ENCODE peak calls at places on chromosomes 13 and 19, in seven cellular contexts. W is GM23338, O is sigmoid colon, I is stomach, G is spleen, L is endothelial cell of umbilical vein, N is Panc1. D is an unnamed sample. For H3K27me3, the result is how much of the 10 kb centered on the place peaks cover.

GRCh38 chr19:49447485-49448431 is 3.9 kb downstream of the PIH1D1 start:
- DNase-seq in W (peak), O (peak), I (no peak), G (no peak), L (peak), N (no peak), D (no peak)

GRCh38 chr19:5826531-5827341 is 12.8 kb downstream of the FUT6 start:
- DNase-seq in W (peak), O (peak), I (peak), G (peak), L (no peak), N (no peak), D (peak)

GRCh38 chr13:33677215-33677614 is 140.7 kb upstream of the RFC3 start:
- DNase-seq in W (no peak), O (no peak), I (no peak), G (no peak), L (no peak), N (no peak), D (no peak)

GRCh38 chr13:51222510-51223283 is 499 bp downstream of the FAM124A start:
- DNase-seq in W (peak), O (no peak), I (no peak), G (no peak), L (peak), N (no peak), D (no peak)

GRCh38 chr13:104196611-104197010 is 1130.4 kb upstream of the SLC10A2 start:
- DNase-seq in W (no peak), O (no peak), I (no peak), G (no peak), L (no peak), N (no peak), D (no peak)

GRCh38 chr13:106570354-106570822 is 2.5 kb upstream of the ARGLU1 start:
- DNase-seq in W (peak), O (peak), I (peak), G (peak), L (peak), N (no peak), D (peak)

GRCh38 chr19:291561-292280 is 518 bp upstream of the PLPP2 start:
- DNase-seq in W (peak), O (peak), I (peak), G (no peak), L (no peak), N (no peak), D (no peak)

GRCh38 chr13:36275190-36276002 is 22.2 kb downstream of the CCDC169 start:
- DNase-seq in W (peak), O (no peak), I (no peak), G (no peak), L (peak), N (no peak), D (no peak)

GRCh38 chr19:42657551-42657950 is 62.8 kb upstream of the CEACAM8 start:
- DNase-seq in W (no peak), O (no peak), I (no peak), G (no peak), L (no peak), N (no peak), D (no peak)

GRCh38 chr19:58572818-58573657 is at the start of gene MZF1:
- DNase-seq in W (peak), O (peak), I (peak), G (peak), L (peak), N (peak), D (peak)

GRCh38 chr19:10517760-10518443 is 655 bp upstream of the S1PR5 start:
- DNase-seq in W (peak), O (no peak), I (no peak), G (no peak), L (no peak), N (no peak), D (peak)

GRCh38 chr13:106348032-106348431 is 187.4 kb downstream of the EFNB2 start:
- DNase-seq in W (peak), O (no peak), I (no peak), G (no peak), L (peak), N (no peak), D (no peak)

GRCh38 chr19:6068711-6069110 is 41.6 kb downstream of the RFX2 start:
- DNase-seq in W (no peak), O (no peak), I (no peak), G (no peak), L (peak), N (no peak), D (no peak)

GRCh38 chr19:907183-907853 is 5.7 kb downstream of the R3HDM4 start:
- DNase-seq in W (no peak), O (no peak), I (no peak), G (peak), L (no peak), N (no peak), D (no peak)

GRCh38 chr13:42762251-42762650 is 19.1 kb upstream of the FAM216B start:
- DNase-seq in W (no peak), O (no peak), I (no peak), G (no peak), L (no peak), N (no peak), D (no peak)

GRCh38 chr13:80338781-80339577 is 1.9 kb downstream of the SPRY2 start:
- DNase-seq in W (peak), O (peak), I (peak), G (peak), L (peak), N (no peak), D (peak)

GRCh38 chr13:80339578-80339840 is 1.4 kb downstream of the SPRY2 start:
- DNase-seq in W (peak), O (no peak), I (no peak), G (no peak), L (no peak), N (no peak), D (no peak)

GRCh38 chr13:80341098-80341701 is at the start of gene SPRY2:
- DNase-seq in W (peak), O (peak), I (peak), G (peak), L (peak), N (peak), D (peak)

GRCh38 chr13:80340643-80341097 is 256 bp downstream of the SPRY2 start:
- DNase-seq in W (no peak), O (peak), I (no peak), G (no peak), L (peak), N (no peak), D (peak)

DNA sequence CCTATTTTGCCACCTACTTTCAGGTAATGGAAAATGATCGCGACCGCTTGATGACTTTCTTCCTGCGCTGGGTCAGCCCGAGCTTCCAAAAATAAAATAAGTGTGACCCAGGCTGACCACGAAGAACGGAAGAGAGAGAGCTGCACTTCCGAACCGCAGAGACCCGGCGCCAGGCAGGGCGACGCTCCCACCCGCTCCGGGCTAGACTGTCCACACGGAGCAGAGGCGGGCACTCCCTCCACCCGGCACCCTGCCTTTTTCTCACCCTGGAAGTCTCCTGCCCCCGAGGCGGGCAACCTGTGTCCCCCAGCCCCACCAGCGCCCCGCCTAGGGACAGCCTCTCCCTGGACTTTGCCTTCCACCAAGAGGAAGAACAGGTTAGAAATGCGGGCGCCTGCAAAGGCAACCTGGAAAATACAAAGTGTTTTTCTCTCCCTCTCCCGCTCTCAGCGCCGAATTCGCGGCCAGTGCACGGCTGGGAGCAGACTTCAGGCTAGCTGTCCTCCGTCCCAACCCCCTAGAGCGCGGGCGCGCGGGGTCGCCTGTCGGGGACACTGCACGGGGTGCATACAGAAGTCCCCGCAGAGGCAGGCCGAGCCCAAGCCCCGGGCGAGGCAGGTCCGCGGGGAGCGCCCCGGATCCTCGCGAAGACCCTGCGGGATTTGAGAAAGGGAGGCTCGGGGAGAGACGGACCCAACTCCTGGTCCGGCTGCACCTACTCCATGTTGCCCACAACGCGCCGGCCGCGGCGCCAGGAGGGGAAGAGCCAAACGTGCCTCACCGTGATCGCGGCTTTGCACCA is 884 bp downstream of the SPRY2 start:
- DNase-seq in W (peak), O (peak), I (peak), G (peak), L (peak), N (no peak), D (no peak)
- TF ChIP-seq POLR2AphosphoS5 in W (no peak), O (no peak), I (no peak), G (peak), L (no peak), N (peak), D (no peak)

GRCh38 chr13:113298001-113298945 is 1.2 kb downstream of the LAMP1 start:
- DNase-seq in W (no peak), O (no peak), I (no peak), G (no peak), L (peak), N (no peak), D (no peak)
- H3K27ac ChIP-seq in W (no peak), O (peak), I (peak), G (no peak), L (peak), N (peak), D (peak)

DNA sequence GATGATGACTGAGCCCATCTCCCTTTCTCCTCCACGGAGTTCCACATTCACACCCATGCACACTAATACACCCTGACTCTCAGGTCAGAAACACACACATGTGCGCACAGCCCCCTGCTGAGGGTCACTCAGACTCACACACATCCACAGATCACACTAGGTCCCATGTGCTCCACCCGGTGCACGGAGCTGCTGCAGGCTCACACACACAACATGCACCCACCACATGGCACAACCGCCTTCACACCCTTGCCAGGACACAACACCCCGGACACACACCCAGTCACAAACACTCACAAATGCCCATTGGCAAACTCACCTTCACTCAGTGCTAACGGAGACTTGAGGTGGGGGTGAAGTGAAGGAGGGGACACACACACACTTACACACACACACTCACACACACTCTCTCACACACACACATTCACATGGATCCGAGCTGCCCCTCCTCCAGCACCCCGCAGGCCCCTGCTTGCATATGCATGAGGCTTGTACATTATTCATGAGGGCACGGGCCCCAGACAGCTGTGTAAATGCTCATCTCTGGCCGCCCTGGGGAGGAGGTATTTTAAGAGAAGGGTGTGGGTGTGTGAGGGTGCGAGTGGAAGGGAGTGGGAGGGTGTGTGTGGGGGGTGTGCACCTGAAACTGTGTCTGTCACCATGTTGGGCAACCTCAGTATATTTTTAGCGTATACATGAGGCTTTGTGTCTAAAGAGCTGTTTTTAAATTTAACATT is 2.2 kb downstream of the NCAN start:
- DNase-seq in W (peak), O (no peak), I (no peak), G (no peak), L (no peak), N (no peak), D (no peak)
- H3K27me3 ChIP-seq in W (half or more), O (half or more), I (under half), G (under half), L (under half), N (under half), D (under half)

GRCh38 chr19:35267818-35268545 is 780 bp upstream of the USF2 start:
- DNase-seq in W (peak), O (peak), I (peak), G (peak), L (peak), N (no peak), D (peak)
- TF ChIP-seq POLR2AphosphoS5 in W (peak), O (peak), I (no peak), G (peak), L (peak), N (peak), D (peak)

GRCh38 chr19:27779953-27780352 is 1433.0 kb downstream of the UQCRFS1 start:
- DNase-seq in W (no peak), O (no peak), I (no peak), G (no peak), L (no peak), N (no peak), D (no peak)
- H3K27ac ChIP-seq in W (no peak), O (no peak), I (no peak), G (no peak), L (no peak), N (no peak), D (no peak)

DNA sequence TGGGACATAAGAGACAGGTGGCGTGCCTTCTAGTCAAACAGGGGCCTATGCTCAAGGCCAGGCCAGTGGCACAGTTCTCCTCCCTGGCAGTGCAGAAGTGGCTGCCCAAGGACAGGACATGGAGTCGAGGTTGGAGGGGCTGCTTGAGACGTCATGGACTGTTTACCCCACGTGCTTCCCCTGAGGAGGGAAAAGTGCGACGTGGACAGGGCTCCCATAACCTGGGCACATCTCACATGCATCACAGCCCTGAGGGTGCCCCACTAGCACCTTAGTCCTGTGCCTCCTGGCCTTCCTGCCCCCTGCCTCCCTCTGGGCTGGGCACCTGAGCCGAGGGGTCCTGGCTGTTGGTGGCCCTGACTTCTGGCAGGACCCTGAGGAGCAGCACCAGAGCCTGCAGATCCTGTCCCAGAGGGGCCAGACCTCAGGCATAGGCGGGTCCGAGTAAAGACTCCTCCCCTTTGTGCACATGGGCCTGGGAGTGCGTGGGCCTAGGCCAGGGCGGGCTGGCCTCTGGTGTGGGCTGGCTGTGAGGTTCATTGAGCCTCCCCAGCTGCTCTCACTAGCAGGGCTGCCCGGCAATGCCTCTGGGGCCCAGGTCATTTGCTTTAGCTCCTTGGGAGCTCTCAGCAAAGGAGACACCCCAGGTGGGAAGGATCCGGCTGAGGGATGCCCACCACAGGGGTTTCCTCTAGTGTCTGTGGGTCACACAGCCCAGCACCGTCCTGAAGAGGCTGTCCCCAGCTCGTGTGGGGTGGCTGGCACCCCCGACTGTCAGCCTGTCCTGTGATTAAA is 65.7 kb downstream of the CEBPG start:
- DNase-seq in W (no peak), O (peak), I (no peak), G (peak), L (no peak), N (no peak), D (no peak)
- H3K27me3 ChIP-seq in W (under half), O (under half), I (under half), G (under half), L (under half), N (under half), D (under half)

DNA sequence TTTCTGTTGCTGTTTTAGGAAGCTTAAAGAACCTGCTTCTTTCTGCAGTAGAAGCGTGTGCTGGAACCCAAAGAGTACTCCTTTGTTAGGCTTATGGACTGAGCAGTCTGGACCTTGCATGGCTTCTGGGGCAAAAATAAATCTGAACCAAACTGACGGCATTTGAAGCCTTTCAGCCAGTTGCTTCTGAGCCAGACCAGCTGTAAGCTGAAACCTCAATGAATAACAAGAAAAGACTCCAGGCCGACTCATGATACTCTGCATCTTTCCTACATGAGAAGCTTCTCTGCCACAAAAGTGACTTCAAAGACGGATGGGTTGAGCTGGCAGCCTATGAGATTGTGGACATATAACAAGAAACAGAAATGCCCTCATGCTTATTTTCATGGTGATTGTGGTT is 103.1 kb downstream of the TNFRSF19 start:
- DNase-seq in W (no peak), O (no peak), I (no peak), G (no peak), L (no peak), N (no peak), D (no peak)
- TF ChIP-seq POLR2AphosphoS5 in W (no peak), O (no peak), I (no peak), G (no peak), L (no peak), N (no peak), D (no peak)

GRCh38 chr13:114100446-114101320 is 31.7 kb downstream of the RASA3 start:
- DNase-seq in W (no peak), O (peak), I (no peak), G (peak), L (no peak), N (no peak), D (no peak)

GRCh38 chr13:114097504-114097892 is 34.9 kb downstream of the RASA3 start:
- DNase-seq in W (no peak), O (peak), I (no peak), G (peak), L (no peak), N (no peak), D (peak)

GRCh38 chr13:114099918-114100445 is 32.4 kb downstream of the RASA3 start:
- DNase-seq in W (peak), O (peak), I (no peak), G (no peak), L (no peak), N (no peak), D (no peak)

GRCh38 chr13:114097893-114098688 is 34.3 kb downstream of the RASA3 start:
- DNase-seq in W (no peak), O (peak), I (no peak), G (peak), L (no peak), N (no peak), D (peak)

GRCh38 chr13:114099191-114099590 is 33.2 kb downstream of the RASA3 start:
- DNase-seq in W (no peak), O (peak), I (no peak), G (peak), L (no peak), N (no peak), D (no peak)
- H3K27ac ChIP-seq in W (no peak), O (peak), I (peak), G (no peak), L (no peak), N (peak), D (no peak)

GRCh38 chr19:17681505-17682125 is 6.5 kb downstream of the UNC13A start:
- DNase-seq in W (peak), O (no peak), I (no peak), G (no peak), L (peak), N (no peak), D (no peak)
- H3K27me3 ChIP-seq in W (under half), O (half or more), I (under half), G (under half), L (under half), N (under half), D (under half)

GRCh38 chr19:38734426-38735256 is 9.6 kb downstream of the CAPN12 start:
- DNase-seq in W (no peak), O (peak), I (peak), G (peak), L (no peak), N (peak), D (no peak)

GRCh38 chr19:38737297-38737865 is 6.9 kb downstream of the CAPN12 start:
- DNase-seq in W (no peak), O (no peak), I (no peak), G (no peak), L (no peak), N (no peak), D (no peak)

GRCh38 chr19:38736413-38737280 is 7.6 kb downstream of the CAPN12 start:
- DNase-seq in W (peak), O (peak), I (peak), G (peak), L (no peak), N (no peak), D (peak)

GRCh38 chr19:38735257-38735686 is 9.0 kb downstream of the CAPN12 start:
- DNase-seq in W (peak), O (peak), I (peak), G (peak), L (no peak), N (no peak), D (peak)

GRCh38 chr19:38736036-38736412 is 8.2 kb downstream of the CAPN12 start:
- DNase-seq in W (peak), O (peak), I (peak), G (peak), L (no peak), N (no peak), D (no peak)
- TF ChIP-seq POLR2AphosphoS5 in W (no peak), O (no peak), I (no peak), G (peak), L (no peak), N (peak), D (peak)

D was measured in breast epithelium.